ENCODE peak calls at places on chromosome 17, in ten cellular contexts. One of them, this sample, is unnamed.
A peak's percentile ranks its signal among the peaks of the same experiment; 100 is the strongest.

GRCh38 chr17:48500435-48501426 is 30.1 kb downstream of the HOXB1 start:
- DNase-seq in tibial nerve: no peak
- DNase-seq in HFF-Myc: no peak
- DNase-seq in stomach: no peak
- DNase-seq in left lung: no peak
- DNase-seq in H1: no peak
- DNase-seq in transverse colon: peak; percentile 35
- DNase-seq in OCI-LY7: no peak
- DNase-seq in ovary: no peak
- DNase-seq in A549: peak; percentile 53
- DNase-seq in this sample: peak; percentile 37

GRCh38 chr17:56994009-56994792 is 16.3 kb downstream of the SCPEP1 start:
- DNase-seq in OCI-LY7: no peak
- DNase-seq in transverse colon: no peak
- DNase-seq in tibial nerve: no peak
- DNase-seq in H1: no peak
- DNase-seq in HFF-Myc: no peak
- DNase-seq in stomach: no peak
- DNase-seq in ovary: no peak
- DNase-seq in left lung: no peak
- DNase-seq in A549: no peak
- DNase-seq in this sample: no peak

GRCh38 chr17:7442142-7442541 is 2.7 kb upstream of the CHRNB1 start:
- DNase-seq in HFF-Myc: no peak
- DNase-seq in A549: no peak
- DNase-seq in ovary: no peak
- DNase-seq in H1: no peak
- DNase-seq in left lung: no peak
- DNase-seq in transverse colon: no peak
- DNase-seq in stomach: no peak
- DNase-seq in OCI-LY7: no peak
- DNase-seq in tibial nerve: no peak
- DNase-seq in this sample: no peak

GRCh38 chr17:61422116-61422799 is 22.6 kb downstream of the TBX2 start:
- DNase-seq in left lung: no peak
- DNase-seq in A549: no peak
- DNase-seq in transverse colon: no peak
- DNase-seq in ovary: no peak
- DNase-seq in stomach: no peak
- DNase-seq in H1: no peak
- DNase-seq in OCI-LY7: no peak
- DNase-seq in HFF-Myc: no peak
- DNase-seq in tibial nerve: no peak
- DNase-seq in this sample: peak; percentile 42

GRCh38 chr17:75588546-75589016 is 981 bp downstream of the MYO15B start:
- DNase-seq in H1: no peak
- DNase-seq in OCI-LY7: no peak
- DNase-seq in tibial nerve: no peak
- DNase-seq in A549: no peak
- DNase-seq in HFF-Myc: no peak
- DNase-seq in ovary: no peak
- DNase-seq in transverse colon: peak; percentile 46
- DNase-seq in stomach: peak; percentile 75
- DNase-seq in left lung: peak; percentile 45
- DNase-seq in this sample: no peak

GRCh38 chr17:5676012-5676411 is 91.7 kb upstream of the NLRP1 start:
- DNase-seq in stomach: no peak
- DNase-seq in tibial nerve: no peak
- DNase-seq in left lung: no peak
- DNase-seq in HFF-Myc: peak; percentile 22
- DNase-seq in ovary: no peak
- DNase-seq in OCI-LY7: no peak
- DNase-seq in H1: no peak
- DNase-seq in A549: no peak
- DNase-seq in transverse colon: no peak
- DNase-seq in this sample: peak; percentile 24

GRCh38 chr17:82698974-82699442 is 510 bp upstream of the RAB40B start:
- DNase-seq in stomach: no peak
- DNase-seq in tibial nerve: no peak
- DNase-seq in left lung: no peak
- DNase-seq in A549: no peak
- DNase-seq in OCI-LY7: no peak
- DNase-seq in H1: no peak
- DNase-seq in ovary: no peak
- DNase-seq in HFF-Myc: no peak
- DNase-seq in transverse colon: no peak
- DNase-seq in this sample: no peak

GRCh38 chr17:4572131-4572530 is 11.8 kb upstream of the GGT6 start:
- DNase-seq in ovary: no peak
- DNase-seq in HFF-Myc: no peak
- DNase-seq in tibial nerve: no peak
- DNase-seq in H1: no peak
- DNase-seq in A549: no peak
- DNase-seq in stomach: no peak
- DNase-seq in left lung: no peak
- DNase-seq in OCI-LY7: no peak
- DNase-seq in transverse colon: no peak
- DNase-seq in this sample: peak; percentile 58

GRCh38 chr17:10772425-10773380 is 31.2 kb downstream of the TMEM238L start:
- DNase-seq in transverse colon: peak; percentile 87
- DNase-seq in ovary: no peak
- DNase-seq in A549: peak; percentile 64
- DNase-seq in HFF-Myc: peak; percentile 17
- DNase-seq in stomach: peak; percentile 90
- DNase-seq in left lung: no peak
- DNase-seq in H1: peak; percentile 97
- DNase-seq in OCI-LY7: peak; percentile 24
- DNase-seq in tibial nerve: no peak
- DNase-seq in this sample: peak; percentile 18

GRCh38 chr17:77592503-77592902 is 366.0 kb upstream of the TNRC6C start:
- DNase-seq in OCI-LY7: no peak
- DNase-seq in ovary: no peak
- DNase-seq in H1: no peak
- DNase-seq in A549: no peak
- DNase-seq in stomach: no peak
- DNase-seq in tibial nerve: no peak
- DNase-seq in left lung: no peak
- DNase-seq in transverse colon: no peak
- DNase-seq in HFF-Myc: no peak
- DNase-seq in this sample: no peak

GRCh38 chr17:50355336-50355700 is 9.4 kb downstream of the XYLT2 start:
- DNase-seq in H1: no peak
- DNase-seq in HFF-Myc: no peak
- DNase-seq in A549: no peak
- DNase-seq in tibial nerve: no peak
- DNase-seq in OCI-LY7: no peak
- DNase-seq in transverse colon: no peak
- DNase-seq in left lung: no peak
- DNase-seq in stomach: no peak
- DNase-seq in ovary: peak; percentile 16
- DNase-seq in this sample: no peak

DNA sequence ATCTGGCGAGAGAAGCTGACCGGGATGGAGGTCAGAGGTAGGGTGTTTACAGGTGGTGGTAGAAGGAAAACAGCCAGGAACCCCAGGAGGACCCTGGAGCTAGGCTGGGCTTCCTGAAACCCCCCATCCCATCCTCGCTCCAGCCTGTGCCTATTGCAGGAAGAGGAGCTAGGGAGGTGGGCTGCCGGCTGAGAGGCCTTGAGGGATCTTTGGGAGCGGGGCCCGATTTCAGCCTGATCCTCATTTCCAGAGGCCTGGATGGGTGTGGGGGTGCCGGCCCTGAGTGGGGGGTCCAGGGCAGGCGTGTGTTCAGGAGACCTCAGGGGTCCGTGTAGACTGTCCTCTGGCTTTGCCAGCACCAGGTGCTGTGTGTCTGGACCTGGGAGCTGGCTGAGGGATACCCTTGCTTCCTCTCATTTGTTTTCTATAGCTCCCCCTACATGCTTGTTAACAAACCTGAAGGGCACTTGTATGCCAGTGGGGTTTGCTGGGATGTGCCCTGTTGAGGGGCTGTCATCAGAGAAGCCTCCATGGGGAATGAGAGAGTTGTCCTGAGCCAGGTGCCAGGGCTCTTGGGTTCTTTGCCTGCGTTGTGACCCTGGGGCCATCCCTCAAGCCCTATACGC is 18.9 kb upstream of the RAP1GAP2 start:
- DNase-seq in OCI-LY7: no peak
- DNase-seq in transverse colon: no peak
- DNase-seq in H1: peak; percentile 73
- DNase-seq in tibial nerve: no peak
- DNase-seq in stomach: no peak
- DNase-seq in HFF-Myc: no peak
- DNase-seq in A549: no peak
- DNase-seq in ovary: no peak
- DNase-seq in left lung: no peak
- DNase-seq in this sample: no peak
- TF ChIP-seq CTCF in OCI-LY7: no peak
- TF ChIP-seq CTCF in transverse colon: no peak
- TF ChIP-seq CTCF in H1: peak; percentile 33
- TF ChIP-seq CTCF in tibial nerve: no peak
- TF ChIP-seq CTCF in stomach: no peak
- TF ChIP-seq CTCF in HFF-Myc: no peak
- TF ChIP-seq CTCF in A549: peak; percentile 12
- TF ChIP-seq CTCF in ovary: no peak
- TF ChIP-seq CTCF in left lung: no peak
- TF ChIP-seq CTCF in this sample: no peak

GRCh38 chr17:39194985-39195524 is 2.4 kb downstream of the CACNB1 start:
- DNase-seq in transverse colon: no peak
- DNase-seq in ovary: no peak
- DNase-seq in left lung: no peak
- DNase-seq in OCI-LY7: no peak
- DNase-seq in H1: no peak
- DNase-seq in tibial nerve: no peak
- DNase-seq in A549: no peak
- DNase-seq in stomach: no peak
- DNase-seq in HFF-Myc: no peak
- DNase-seq in this sample: no peak

GRCh38 chr17:39197380-39198185 is at the start of gene CACNB1:
- DNase-seq in A549: peak; percentile 78
- DNase-seq in left lung: peak; percentile 83
- DNase-seq in stomach: peak; percentile 72
- DNase-seq in ovary: peak; percentile 83
- DNase-seq in OCI-LY7: peak; percentile 82
- DNase-seq in transverse colon: peak; percentile 82
- DNase-seq in H1: peak; percentile 85
- DNase-seq in tibial nerve: peak; percentile 65
- DNase-seq in HFF-Myc: no peak
- DNase-seq in this sample: peak; percentile 90

GRCh38 chr17:39196820-39197331 is 593 bp downstream of the CACNB1 start:
- DNase-seq in left lung: peak; percentile 81
- DNase-seq in stomach: no peak
- DNase-seq in OCI-LY7: peak; percentile 62
- DNase-seq in ovary: peak; percentile 58
- DNase-seq in transverse colon: peak; percentile 53
- DNase-seq in tibial nerve: no peak
- DNase-seq in HFF-Myc: no peak
- DNase-seq in H1: peak; percentile 52
- DNase-seq in A549: peak; percentile 62
- DNase-seq in this sample: peak; percentile 69

GRCh38 chr17:39195568-39196160 is 1.8 kb downstream of the CACNB1 start:
- DNase-seq in A549: no peak
- DNase-seq in HFF-Myc: no peak
- DNase-seq in H1: no peak
- DNase-seq in stomach: no peak
- DNase-seq in OCI-LY7: peak; percentile 55
- DNase-seq in transverse colon: peak; percentile 29
- DNase-seq in ovary: no peak
- DNase-seq in left lung: peak; percentile 77
- DNase-seq in tibial nerve: no peak
- DNase-seq in this sample: no peak

DNA sequence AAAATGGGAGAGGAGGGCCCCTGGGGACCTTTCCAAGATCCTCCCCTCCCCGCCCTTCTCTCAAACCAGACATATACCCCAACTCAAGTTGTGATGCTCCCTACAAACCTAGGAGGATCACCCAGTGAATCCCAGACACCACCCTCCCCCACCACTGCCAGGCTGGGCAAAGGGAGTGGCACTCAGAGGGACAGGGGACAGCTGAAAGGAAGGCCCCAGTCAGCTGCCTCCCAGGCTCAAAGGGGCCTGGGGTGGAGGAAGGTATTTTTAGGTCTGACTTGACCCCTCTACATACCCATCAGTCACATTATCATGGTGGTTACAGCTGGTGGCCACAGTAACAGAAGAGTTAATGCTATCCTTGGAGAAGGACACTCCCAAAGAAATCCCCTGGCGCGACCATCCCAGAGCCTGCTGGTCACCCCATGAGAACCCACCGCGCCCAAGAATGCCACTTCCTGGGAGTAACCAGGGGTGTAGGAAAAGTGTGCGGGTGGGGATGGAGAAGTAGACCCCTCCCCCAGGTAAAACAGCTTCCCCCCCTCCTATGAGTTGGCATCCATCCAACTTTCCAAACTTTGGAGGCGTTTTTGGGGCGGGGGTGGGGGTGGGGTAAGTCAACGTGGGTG is 1.2 kb downstream of the CACNB1 start:
- DNase-seq in transverse colon: peak; percentile 24
- DNase-seq in A549: no peak
- DNase-seq in H1: no peak
- DNase-seq in HFF-Myc: no peak
- DNase-seq in ovary: no peak
- DNase-seq in tibial nerve: no peak
- DNase-seq in left lung: no peak
- DNase-seq in stomach: no peak
- DNase-seq in OCI-LY7: no peak
- DNase-seq in this sample: no peak
- H3K4me3 ChIP-seq in transverse colon: peak overlapping the region; percentile 59
- H3K4me3 ChIP-seq in A549: peak overlapping the region; percentile 96
- H3K4me3 ChIP-seq in H1: peak overlapping the region; percentile 89
- H3K4me3 ChIP-seq in HFF-Myc: peak overlapping the region; percentile 79
- H3K4me3 ChIP-seq in ovary: peak overlapping the region; percentile 89
- H3K4me3 ChIP-seq in tibial nerve: peak overlapping the region; percentile 61
- H3K4me3 ChIP-seq in left lung: peak overlapping the region; percentile 58
- H3K4me3 ChIP-seq in stomach: peak overlapping the region; percentile 83
- H3K4me3 ChIP-seq in OCI-LY7: peak overlapping the region; percentile 91
- H3K4me3 ChIP-seq in this sample: peak overlapping the region; percentile 79

GRCh38 chr17:80219777-80220708 is at the start of the genes SGSH and SLC26A11:
- DNase-seq in tibial nerve: peak; percentile 68
- DNase-seq in ovary: peak; percentile 84
- DNase-seq in transverse colon: peak; percentile 89
- DNase-seq in stomach: peak; percentile 87
- DNase-seq in H1: peak; percentile 92
- DNase-seq in A549: peak; percentile 62
- DNase-seq in HFF-Myc: no peak
- DNase-seq in OCI-LY7: peak; percentile 71
- DNase-seq in left lung: peak; percentile 84
- DNase-seq in this sample: peak; percentile 85
- TF ChIP-seq CTCF in tibial nerve: peak; percentile 16
- TF ChIP-seq CTCF in ovary: peak; percentile 10
- TF ChIP-seq CTCF in transverse colon: no peak
- TF ChIP-seq CTCF in stomach: no peak
- TF ChIP-seq CTCF in H1: no peak
- TF ChIP-seq CTCF in A549: no peak
- TF ChIP-seq CTCF in HFF-Myc: no peak
- TF ChIP-seq CTCF in OCI-LY7: peak; percentile 26
- TF ChIP-seq CTCF in left lung: no peak
- TF ChIP-seq CTCF in this sample: no peak

DNA sequence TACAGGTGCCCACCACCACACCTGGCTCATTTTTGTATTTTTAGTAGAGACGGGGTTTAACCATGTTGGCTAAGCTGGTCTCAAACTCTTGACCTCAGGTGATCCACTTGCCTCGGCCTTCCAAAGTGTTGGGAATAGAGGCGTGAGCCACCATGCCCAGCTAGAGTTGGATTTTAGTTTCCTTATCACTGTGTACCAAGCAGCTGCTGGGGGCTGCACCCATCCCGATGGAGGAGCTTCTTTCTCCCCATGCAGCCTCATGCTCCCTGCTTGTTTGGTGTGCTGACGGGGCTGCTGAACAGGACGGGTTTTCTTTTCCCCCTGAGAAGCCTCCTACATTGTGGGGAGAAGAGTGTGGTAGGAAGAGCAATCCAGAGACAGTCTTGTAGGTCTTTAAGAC is 173.2 kb downstream of the LGALS9B start:
- DNase-seq in HFF-Myc: no peak
- DNase-seq in transverse colon: no peak
- DNase-seq in ovary: no peak
- DNase-seq in OCI-LY7: no peak
- DNase-seq in H1: no peak
- DNase-seq in left lung: no peak
- DNase-seq in tibial nerve: no peak
- DNase-seq in A549: no peak
- DNase-seq in stomach: no peak
- DNase-seq in this sample: no peak
- H3K4me3 ChIP-seq in HFF-Myc: no peak overlapping the region
- H3K4me3 ChIP-seq in transverse colon: no peak overlapping the region
- H3K4me3 ChIP-seq in ovary: no peak overlapping the region
- H3K4me3 ChIP-seq in OCI-LY7: no peak overlapping the region
- H3K4me3 ChIP-seq in H1: no peak overlapping the region
- H3K4me3 ChIP-seq in left lung: no peak overlapping the region
- H3K4me3 ChIP-seq in tibial nerve: no peak overlapping the region
- H3K4me3 ChIP-seq in A549: no peak overlapping the region
- H3K4me3 ChIP-seq in stomach: no peak overlapping the region
- H3K4me3 ChIP-seq in this sample: no peak overlapping the region

This sample was measured in foreskin fibroblast.